ENCODE peak calls at places on chromosomes 13 and 19, in nine cellular contexts. G is DMS153; V is Ammon's horn; C is HEK293T; U is hepatic stellate cell; E is iPS-NIHi11; B is A172; M is stimulated activated CD8-positive, alpha-beta memory T cell treated with anti-CD3 and anti-CD28 coated beads, Interleukin-4, amount 100 ng/mL, for 1 hour; L is CD8-positive, alpha-beta memory T cell. S is an unnamed sample.

GRCh38 chr19:45403781-45404556 is 900 bp downstream of the PPP1R13L start:
- DNase-seq in G (peak), V (no peak), C (peak), U (no peak), E (peak), B (peak), M (no peak), L (peak), S (peak)

GRCh38 chr13:42615691-42616090 is 41.7 kb downstream of the TNFSF11 start:
- DNase-seq in G (peak), V (no peak), C (no peak), U (no peak), E (no peak), B (peak), M (no peak), L (no peak), S (no peak)

GRCh38 chr19:15934332-15935078 is at the start of gene CYP4F11:
- DNase-seq in G (peak), V (peak), C (no peak), U (no peak), E (peak), B (peak), M (no peak), L (no peak), S (no peak)

GRCh38 chr19:1102407-1103106 is 1.2 kb upstream of the GPX4 start:
- DNase-seq in G (no peak), V (no peak), C (no peak), U (peak), E (no peak), B (peak), M (no peak), L (no peak), S (no peak)

GRCh38 chr19:35232912-35233311 is 4.4 kb upstream of the FAM187B start:
- DNase-seq in G (no peak), V (no peak), C (no peak), U (no peak), E (no peak), B (no peak), M (no peak), L (no peak), S (no peak)

GRCh38 chr13:98105929-98106336 is 37.0 kb upstream of the FARP1 start:
- DNase-seq in G (no peak), V (no peak), C (no peak), U (peak), E (no peak), B (no peak), M (no peak), L (no peak), S (no peak)

GRCh38 chr13:32917504-32917903 is 98.7 kb upstream of the KL start:
- DNase-seq in G (no peak), V (no peak), C (no peak), U (no peak), E (no peak), B (peak), M (no peak), L (no peak), S (no peak)

GRCh38 chr13:32407854-32408253 is 20.1 kb downstream of the N4BP2L1 start:
- DNase-seq in G (no peak), V (no peak), C (no peak), U (no peak), E (no peak), B (no peak), M (no peak), L (no peak), S (no peak)

GRCh38 chr19:40523322-40524047 is 53.2 kb upstream of the SHKBP1 start:
- DNase-seq in G (peak), V (no peak), C (peak), U (peak), E (peak), B (peak), M (no peak), L (peak), S (peak)

GRCh38 chr13:111038887-111039286 is 76.2 kb upstream of the ARHGEF7 start:
- DNase-seq in G (no peak), V (no peak), C (no peak), U (no peak), E (no peak), B (no peak), M (no peak), L (no peak), S (no peak)

GRCh38 chr13:74644239-74644638 is 510.0 kb upstream of the KLF12 start:
- DNase-seq in G (no peak), V (no peak), C (no peak), U (no peak), E (no peak), B (peak), M (no peak), L (no peak), S (no peak)

GRCh38 chr13:23146811-23147245 is 34.0 kb upstream of the SGCG start:
- DNase-seq in G (no peak), V (peak), C (no peak), U (no peak), E (no peak), B (no peak), M (no peak), L (no peak), S (no peak)

GRCh38 chr13:35957174-35957867 is 173.9 kb downstream of the DCLK1 start:
- DNase-seq in G (no peak), V (no peak), C (no peak), U (no peak), E (no peak), B (no peak), M (no peak), L (no peak), S (no peak)

GRCh38 chr13:21688056-21688455 is 17.2 kb downstream of the FGF9 start:
- DNase-seq in G (peak), V (no peak), C (no peak), U (no peak), E (no peak), B (no peak), M (no peak), L (no peak), S (no peak)

GRCh38 chr13:45615501-45616101 is at the start of gene ERICH6B:
- DNase-seq in G (peak), V (peak), C (no peak), U (no peak), E (peak), B (no peak), M (no peak), L (no peak), S (peak)

GRCh38 chr19:53892981-53893325 is 11.0 kb downstream of the PRKCG start:
- DNase-seq in G (no peak), V (no peak), C (peak), U (no peak), E (peak), B (no peak), M (no peak), L (no peak), S (peak)

GRCh38 chr19:2668188-2668763 is 34.2 kb downstream of the GNG7 start:
- DNase-seq in G (no peak), V (peak), C (no peak), U (no peak), E (no peak), B (no peak), M (no peak), L (no peak), S (no peak)

GRCh38 chr19:32404213-32404938 is 1.2 kb upstream of the DPY19L3 start:
- DNase-seq in G (no peak), V (no peak), C (no peak), U (no peak), E (peak), B (no peak), M (no peak), L (no peak), S (peak)

GRCh38 chr13:97072297-97072696 is 78.0 kb upstream of the OXGR1 start:
- DNase-seq in G (no peak), V (no peak), C (no peak), U (no peak), E (no peak), B (no peak), M (no peak), L (no peak), S (no peak)

GRCh38 chr13:51229731-51230130 is 7.5 kb downstream of the FAM124A start:
- DNase-seq in G (no peak), V (no peak), C (no peak), U (no peak), E (no peak), B (no peak), M (no peak), L (no peak), S (peak)

GRCh38 chr19:13019330-13019729 is 24.1 kb downstream of the NFIX start:
- DNase-seq in G (no peak), V (no peak), C (no peak), U (no peak), E (no peak), B (no peak), M (no peak), L (no peak), S (no peak)

GRCh38 chr19:40923934-40924391 is 41.9 kb upstream of the CYP2A7 start:
- DNase-seq in G (no peak), V (no peak), C (no peak), U (no peak), E (no peak), B (no peak), M (no peak), L (no peak), S (no peak)

GRCh38 chr13:75455962-75456361 is 26.0 kb downstream of the TBC1D4 start:
- DNase-seq in G (no peak), V (no peak), C (no peak), U (no peak), E (no peak), B (no peak), M (no peak), L (no peak), S (no peak)

GRCh38 chr19:13099073-13099999 is 3.3 kb downstream of the LYL1 start:
- DNase-seq in G (peak), V (no peak), C (no peak), U (peak), E (no peak), B (no peak), M (no peak), L (peak), S (peak)

GRCh38 chr19:43606569-43607229 is 5.2 kb upstream of the SRRM5 start:
- DNase-seq in G (no peak), V (no peak), C (no peak), U (no peak), E (no peak), B (no peak), M (no peak), L (no peak), S (no peak)